ENCODE peak calls at places on chromosomes 16 and 17, in six cellular contexts. Y is IMR-90, Z is neuronal stem cell, L is H1, R is mesenchymal stem cell, S is trophoblast cell. X is an unnamed sample.

GRCh38 chr16:63613701-63614100 is 1508.2 kb downstream of the CDH11 start:
- DNase-seq in L (no peak), Y (peak; percentile 4), Z (no peak), R (peak; percentile 69), S (no peak), X (no peak)

GRCh38 chr16:12542818-12543699 is 260.6 kb downstream of the CPPED1 start:
- DNase-seq in Z (no peak), Y (no peak), R (no peak), L (no peak), S (no peak), X (no peak)

GRCh38 chr17:66541461-66542182 is 239.2 kb downstream of the PRKCA start:
- DNase-seq in S (no peak), Z (no peak), R (peak; percentile 37), L (no peak), Y (no peak), X (no peak)

GRCh38 chr17:1089915-1090314 is 89.9 kb downstream of the ABR start:
- DNase-seq in S (no peak), R (no peak), L (no peak), Z (no peak), Y (no peak), X (no peak)

GRCh38 chr17:44043326-44043725 is 23.1 kb downstream of the LSM12 start:
- DNase-seq in L (no peak), Y (peak; percentile 63), S (no peak), Z (no peak), R (peak; percentile 82), X (no peak)

GRCh38 chr16:12323007-12323699 is 346.6 kb downstream of the SNX29 start:
- DNase-seq in R (no peak), Y (no peak), L (no peak), Z (no peak), S (no peak), X (no peak)

GRCh38 chr17:80219013-80219776 is 938 bp downstream of the SGSH start:
- DNase-seq in S (peak; percentile 51), Z (no peak), L (no peak), R (peak; percentile 88), Y (peak; percentile 80), X (peak; percentile 44)

GRCh38 chr17:29131814-29132682 is 48.1 kb downstream of the MYO18A start:
- DNase-seq in R (peak; percentile 90), L (no peak), S (no peak), Z (no peak), Y (peak; percentile 86), X (no peak)

GRCh38 chr17:17228521-17229279 is 8.3 kb downstream of the FLCN start:
- DNase-seq in Z (no peak), Y (no peak), R (no peak), L (no peak), S (no peak), X (no peak)

GRCh38 chr16:75559564-75560372 is 3.7 kb upstream of the TMEM231 start:
- DNase-seq in Z (no peak), Y (peak; percentile 62), R (peak; percentile 76), S (no peak), L (no peak), X (peak; percentile 45)

GRCh38 chr17:3762922-3763776 is 37.8 kb downstream of the ITGAE start:
- DNase-seq in S (no peak), R (no peak), Z (no peak), L (no peak), Y (no peak), X (no peak)

GRCh38 chr16:2799852-2800226 is 1.6 kb downstream of the PRSS41 start:
- DNase-seq in Y (peak; percentile 4), L (no peak), R (peak; percentile 35), Z (no peak), S (peak; percentile 46), X (no peak)

GRCh38 chr16:65180986-65181710 is 59.3 kb upstream of the CDH11 start:
- DNase-seq in Z (no peak), S (no peak), R (no peak), L (no peak), Y (no peak), X (no peak)

GRCh38 chr17:28701987-28702751 is 9.5 kb downstream of the PROCA1 start:
- DNase-seq in S (no peak), Z (no peak), Y (no peak), L (no peak), R (no peak), X (no peak)

GRCh38 chr17:3998436-3998835 is 34.2 kb upstream of the ATP2A3 start:
- DNase-seq in R (no peak), L (no peak), S (no peak), Y (no peak), Z (no peak), X (no peak)

GRCh38 chr16:51306116-51306515 is 155.0 kb upstream of the SALL1 start:
- DNase-seq in Z (no peak), S (no peak), R (no peak), Y (no peak), L (no peak), X (no peak)

GRCh38 chr17:13750783-13751484 is 149.2 kb upstream of the HS3ST3A1 start:
- DNase-seq in S (no peak), R (peak; percentile 71), Z (no peak), L (no peak), Y (peak; percentile 21), X (peak; percentile 77)

GRCh38 chr16:67397451-67397801 is 4.1 kb upstream of the TPPP3 start:
- DNase-seq in R (peak; percentile 35), Y (no peak), Z (no peak), L (no peak), S (no peak), X (no peak)

GRCh38 chr16:15961060-15961511 is 11.7 kb downstream of the ABCC1 start:
- DNase-seq in R (no peak), S (no peak), Z (no peak), Y (peak; percentile 68), L (no peak), X (no peak)

GRCh38 chr17:37802712-37803416 is 58.0 kb upstream of the HNF1B start:
- DNase-seq in S (no peak), Z (no peak), Y (peak; percentile 80), R (peak; percentile 65), L (no peak), X (no peak)

GRCh38 chr17:39981207-39982068 is 831 bp downstream of the PSMD3 start:
- DNase-seq in L (no peak), Y (no peak), Z (no peak), R (peak; percentile 19), S (no peak), X (no peak)

GRCh38 chr16:68658258-68658973 is 13.3 kb downstream of the CDH3 start:
- DNase-seq in L (no peak), S (peak; percentile 28), R (peak; percentile 64), Y (peak; percentile 50), Z (no peak), X (no peak)

GRCh38 chr16:56204836-56205235 is 13.5 kb downstream of the GNAO1 start:
- DNase-seq in Y (no peak), L (no peak), Z (no peak), S (no peak), R (no peak), X (no peak)

GRCh38 chr16:48041861-48042435 is 113.8 kb downstream of the ABCC12 start:
- DNase-seq in S (peak; percentile 35), R (no peak), L (no peak), Y (no peak), Z (no peak), X (peak; percentile 64)

DNA sequence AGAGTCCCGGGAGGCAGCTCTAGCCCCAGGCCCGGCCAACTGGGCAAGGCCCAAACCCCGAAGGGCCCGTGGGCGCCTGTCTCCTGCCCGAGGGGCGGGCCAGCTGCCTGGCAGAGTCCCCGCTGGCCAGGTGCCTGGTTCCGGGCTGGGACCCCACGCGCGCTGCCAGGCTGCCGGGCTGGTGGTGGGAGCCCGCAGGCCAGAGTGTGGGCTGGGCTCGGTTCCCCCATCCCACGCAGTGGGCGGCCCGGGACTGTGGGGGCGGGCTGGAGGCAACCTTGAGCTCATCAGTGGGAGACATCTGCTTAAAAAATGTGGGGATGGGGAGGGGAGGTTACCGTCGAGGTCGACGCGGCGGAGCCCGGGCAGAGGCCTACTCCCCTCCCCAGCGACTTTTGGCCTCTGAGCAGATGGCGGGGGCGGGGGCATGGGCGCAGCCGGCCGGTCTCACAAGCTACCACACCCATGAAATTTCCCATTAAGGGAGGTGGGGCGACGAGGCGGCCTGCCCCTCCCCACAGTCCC is 176.4 kb upstream of the GSE1 start:
- DNase-seq in L (peak; percentile 74), R (no peak), Y (no peak), Z (no peak), S (no peak), X (peak; percentile 88)
- H3K4ac ChIP-seq in L (peak overlapping the region; percentile 82), R (no peak overlapping the region), Y (no peak overlapping the region), Z (no peak overlapping the region), S (no peak overlapping the region), X (no peak overlapping the region)

DNA sequence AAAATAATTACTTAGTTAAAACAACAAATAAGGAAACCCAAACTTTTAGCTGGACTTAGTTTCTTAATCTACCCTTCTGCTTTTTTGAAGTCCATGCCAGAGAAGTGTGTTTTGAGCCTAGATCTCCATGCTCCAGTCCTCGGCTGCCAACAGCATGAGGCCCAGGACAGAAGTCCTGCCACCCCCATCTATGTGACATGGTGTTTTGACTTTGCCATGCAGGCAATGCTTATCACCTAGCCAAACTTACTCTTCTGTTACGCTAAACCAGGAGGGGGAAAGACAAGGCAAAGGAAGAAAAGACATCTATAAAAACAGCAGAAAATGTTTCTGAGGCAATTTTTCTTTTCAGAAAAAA is 119.5 kb downstream of the PARN start:
- DNase-seq in Y (no peak), L (no peak), R (no peak), S (no peak), Z (no peak), X (no peak)
- H3K27ac ChIP-seq in Y (no peak overlapping the region), L (no peak overlapping the region), R (no peak overlapping the region), S (no peak overlapping the region), Z (no peak overlapping the region), X (no peak overlapping the region)

GRCh38 chr17:69502488-69502887 is 88.0 kb downstream of the MAP2K6 start:
- DNase-seq in Z (no peak), S (no peak), L (no peak), Y (no peak), R (no peak), X (no peak)

GRCh38 chr17:69503711-69504110 is 89.2 kb downstream of the MAP2K6 start:
- DNase-seq in Z (no peak), S (no peak), R (no peak), Y (no peak), L (no peak), X (no peak)

GRCh38 chr17:69506489-69506888 is 92.0 kb downstream of the MAP2K6 start:
- DNase-seq in L (no peak), Z (no peak), R (peak; percentile 15), Y (no peak), S (no peak), X (no peak)

GRCh38 chr17:69508814-69509213 is 94.3 kb downstream of the MAP2K6 start:
- DNase-seq in L (no peak), Z (no peak), Y (no peak), R (no peak), S (no peak), X (no peak)

DNA sequence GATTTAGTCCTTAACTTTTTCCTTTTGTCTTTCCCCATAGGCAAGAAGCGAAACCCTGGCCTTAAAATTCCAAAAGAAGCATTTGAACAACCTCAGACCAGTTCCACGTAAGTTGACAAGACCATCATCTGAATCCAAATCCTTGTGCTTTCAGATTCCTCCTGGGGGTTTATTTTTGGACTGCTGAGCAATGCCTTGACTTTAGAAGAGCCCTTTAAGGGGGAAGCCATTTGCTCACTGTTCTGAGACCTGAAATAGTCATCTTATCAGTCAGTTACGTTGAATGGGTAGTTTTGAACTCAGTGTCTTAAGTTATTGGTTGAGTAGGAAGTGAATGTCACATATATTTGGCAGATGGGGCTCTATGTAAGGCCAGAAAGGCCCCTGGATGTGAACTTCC is 91.2 kb downstream of the MAP2K6 start:
- DNase-seq in Z (no peak), L (no peak), R (no peak), Y (no peak), S (no peak), X (no peak)
- H3K14ac ChIP-seq in Z (no peak overlapping the region), L (no peak overlapping the region), R (no peak overlapping the region), Y (no peak overlapping the region), S (no peak overlapping the region), X (no peak overlapping the region)

GRCh38 chr16:9522589-9522988 is 431.1 kb downstream of the HAPSTR1 start:
- DNase-seq in Z (no peak), S (no peak), R (no peak), L (no peak), Y (no peak), X (no peak)
- H3K4ac ChIP-seq in Z (no peak overlapping the region), S (no peak overlapping the region), R (no peak overlapping the region), L (no peak overlapping the region), Y (no peak overlapping the region), X (no peak overlapping the region)